ENCODE peak calls at places on chromosomes 13 and 19, in seven cellular contexts. L is IMR-90, W is heart left ventricle, E is transverse colon, I is tibial nerve, P is body of pancreas, X is Peyer's patch. N is an unnamed sample. For H3K4me1 and H3K9me3, the result is how much of the 10 kb centered on the place peaks cover.

GRCh38 chr13:27965740-27966640 is 3.1 kb downstream of the CDX2 start:
- DNase-seq in L (no peak), W (no peak), E (peak), I (no peak), P (no peak), X (peak), N (no peak)

GRCh38 chr19:45011959-45012358 is 10.7 kb downstream of the RELB start:
- DNase-seq in L (no peak), W (no peak), E (no peak), I (no peak), P (no peak), X (no peak), N (no peak)

GRCh38 chr19:19775891-19776205 is 42.9 kb upstream of the ZNF14 start:
- DNase-seq in L (no peak), W (no peak), E (no peak), I (no peak), P (peak), X (no peak), N (no peak)

GRCh38 chr19:6740589-6741348 is 1.3 kb downstream of the TRIP10 start:
- DNase-seq in L (peak), W (peak), E (peak), I (no peak), P (peak), X (peak), N (peak)

GRCh38 chr19:45730389-45731288 is at the start of gene FBXO46:
- DNase-seq in L (peak), W (peak), E (peak), I (peak), P (peak), X (peak), N (peak)

GRCh38 chr19:17951151-17952040 is 15.5 kb upstream of the KCNN1 start:
- DNase-seq in L (no peak), W (no peak), E (no peak), I (no peak), P (no peak), X (no peak), N (no peak)

GRCh38 chr19:17754634-17755532 is 3.6 kb downstream of the FCHO1 start:
- DNase-seq in L (no peak), W (no peak), E (no peak), I (no peak), P (no peak), X (no peak), N (no peak)

GRCh38 chr13:90443268-90443667 is 904.2 kb upstream of the MIR17HG start:
- DNase-seq in L (peak), W (no peak), E (no peak), I (no peak), P (no peak), X (no peak), N (no peak)

GRCh38 chr19:41578886-41579285 is 2.9 kb downstream of the CEACAM21 start:
- DNase-seq in L (no peak), W (no peak), E (no peak), I (no peak), P (no peak), X (no peak), N (no peak)

GRCh38 chr13:30580852-30581502 is 36.7 kb upstream of the USPL1 start:
- DNase-seq in L (no peak), W (no peak), E (no peak), I (no peak), P (peak), X (no peak), N (no peak)

GRCh38 chr13:44191504-44192171 is 182.0 kb upstream of the SERP2 start:
- DNase-seq in L (peak), W (peak), E (peak), I (no peak), P (peak), X (no peak), N (peak)

GRCh38 chr13:87570669-87571068 is 100.5 kb upstream of the SLITRK5 start:
- DNase-seq in L (no peak), W (no peak), E (no peak), I (no peak), P (no peak), X (no peak), N (no peak)

GRCh38 chr19:43620061-43621001 is 902 bp upstream of the ZNF428 start:
- DNase-seq in L (no peak), W (no peak), E (no peak), I (no peak), P (no peak), X (no peak), N (no peak)

GRCh38 chr13:93037780-93038179 is 188.8 kb upstream of the GPC6 start:
- DNase-seq in L (no peak), W (no peak), E (no peak), I (no peak), P (no peak), X (no peak), N (no peak)

GRCh38 chr13:48564046-48564445 is 31.2 kb upstream of the RCBTB2 start:
- DNase-seq in L (peak), W (no peak), E (no peak), I (no peak), P (no peak), X (no peak), N (no peak)

GRCh38 chr13:26474286-26474685 is 83.2 kb upstream of the WASF3 start:
- DNase-seq in L (no peak), W (no peak), E (no peak), I (no peak), P (no peak), X (peak), N (no peak)

GRCh38 chr19:45809643-45810159 is 5.4 kb downstream of the RSPH6A start:
- DNase-seq in L (peak), W (no peak), E (no peak), I (no peak), P (no peak), X (peak), N (no peak)

GRCh38 chr13:97749174-97749573 is 204.3 kb upstream of the IPO5 start:
- DNase-seq in L (peak), W (no peak), E (no peak), I (no peak), P (no peak), X (no peak), N (no peak)

GRCh38 chr19:43337737-43338136 is 15.7 kb upstream of the CD177 start:
- DNase-seq in L (no peak), W (no peak), E (peak), I (no peak), P (no peak), X (no peak), N (no peak)

GRCh38 chr13:28116736-28117135 is 16.4 kb upstream of the FLT3 start:
- DNase-seq in L (no peak), W (no peak), E (no peak), I (no peak), P (no peak), X (no peak), N (no peak)

GRCh38 chr19:7998081-7998480 is 7.4 kb downstream of the ELAVL1 start:
- DNase-seq in L (peak), W (no peak), E (no peak), I (no peak), P (no peak), X (no peak), N (no peak)

GRCh38 chr13:44306401-44307192 is 67.0 kb upstream of the SERP2 start:
- DNase-seq in L (peak), W (peak), E (peak), I (peak), P (no peak), X (peak), N (peak)

GRCh38 chr13:89726690-89727435 is 1620.6 kb upstream of the MIR17HG start:
- DNase-seq in L (peak), W (no peak), E (no peak), I (no peak), P (no peak), X (no peak), N (no peak)

GRCh38 chr19:12828494-12828893 is 5.9 kb downstream of the RTBDN start:
- DNase-seq in L (no peak), W (no peak), E (peak), I (no peak), P (peak), X (peak), N (no peak)

GRCh38 chr19:11236324-11237301 is 2.8 kb upstream of the ANGPTL8 start:
- DNase-seq in L (no peak), W (no peak), E (no peak), I (no peak), P (no peak), X (no peak), N (no peak)

DNA sequence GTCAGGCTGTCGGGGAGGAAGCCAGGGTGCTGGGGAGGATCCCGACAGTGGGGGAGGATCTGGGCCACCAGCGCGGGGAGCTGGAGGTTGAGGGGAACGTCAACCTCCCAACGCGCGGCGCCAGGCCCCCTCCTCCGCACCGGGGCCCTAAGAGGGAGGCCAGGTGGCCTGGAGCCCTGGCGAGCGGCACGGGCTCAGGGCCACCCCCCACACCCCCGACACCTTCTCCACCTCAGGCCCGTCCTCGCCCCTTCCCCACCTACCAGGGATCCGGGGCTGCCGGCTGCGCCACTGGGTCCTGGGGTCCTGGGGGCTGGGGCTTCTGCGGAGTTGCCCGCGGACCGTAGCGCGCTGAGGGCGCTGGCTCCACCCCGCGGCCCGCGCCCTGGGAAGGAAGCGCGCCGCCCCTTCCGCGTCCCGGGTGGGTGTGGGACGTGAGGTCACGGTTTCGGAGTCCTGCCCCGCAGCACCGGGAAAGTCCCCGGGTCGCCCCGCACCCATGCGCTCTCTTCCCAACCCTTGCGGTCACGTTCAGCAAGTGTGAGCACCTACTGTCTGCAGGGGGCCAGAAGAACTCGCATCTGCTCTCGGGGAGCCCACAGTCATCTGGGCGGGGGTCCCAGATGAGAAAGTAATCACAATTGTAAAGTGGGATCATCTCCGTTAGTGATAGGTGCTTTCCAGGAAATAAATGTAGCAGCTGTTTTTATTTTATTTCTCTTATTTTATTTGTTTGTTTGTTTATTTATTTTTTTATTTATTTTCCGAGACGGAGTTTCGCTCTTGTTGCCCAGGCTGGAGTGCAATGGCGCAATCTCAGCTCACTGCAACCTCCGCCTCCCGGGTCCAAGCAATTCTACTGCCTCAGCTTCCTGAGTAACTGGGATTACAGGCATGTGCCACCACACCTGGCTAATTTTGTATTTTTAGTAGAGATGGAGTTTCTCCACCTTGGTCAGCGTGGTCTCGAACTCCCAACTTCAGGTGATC is at the start of gene TICAM1:
- DNase-seq in L (peak), W (peak), E (peak), I (peak), P (peak), X (peak), N (peak)
- TF ChIP-seq POLR2A in L (peak), W (peak), E (peak), I (peak), P (peak), X (peak), N (peak)

GRCh38 chr13:40187324-40187795 is 479.1 kb downstream of the FOXO1 start:
- DNase-seq in L (no peak), W (no peak), E (no peak), I (no peak), P (no peak), X (no peak), N (no peak)
- H3K4me1 ChIP-seq in L (under half), W (under half), E (under half), I (under half), P (half or more), X (under half), N (under half)

DNA sequence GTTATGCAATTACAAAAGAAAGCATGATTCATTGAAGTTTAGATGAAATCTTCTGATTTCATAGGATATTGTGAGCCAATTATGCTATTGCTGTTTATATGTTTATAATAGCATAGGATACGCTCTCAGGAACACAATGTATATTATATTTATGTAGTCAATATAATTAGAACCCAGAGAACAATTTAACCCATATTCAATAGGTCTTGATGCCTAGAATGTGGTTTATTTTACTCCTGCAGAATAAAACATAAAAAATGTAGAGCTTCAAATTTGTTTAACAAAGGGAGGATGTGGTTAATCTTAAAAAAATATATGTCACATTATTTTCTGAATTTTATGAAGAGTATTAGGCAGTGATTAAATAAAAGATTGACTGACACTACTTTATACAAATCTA is 380.8 kb upstream of the SPRY2 start:
- DNase-seq in L (no peak), W (no peak), E (no peak), I (no peak), P (no peak), X (no peak), N (no peak)
- H3K9me3 ChIP-seq in L (under half), W (under half), E (under half), I (under half), P (under half), X (under half), N (under half)

GRCh38 chr13:113861433-113862030 is 2.3 kb downstream of the GAS6 start:
- DNase-seq in L (no peak), W (no peak), E (no peak), I (no peak), P (peak), X (peak), N (no peak)

GRCh38 chr13:113862191-113862765 is 1.6 kb downstream of the GAS6 start:
- DNase-seq in L (peak), W (no peak), E (no peak), I (no peak), P (no peak), X (peak), N (peak)

GRCh38 chr13:113864303-113864890 is 521 bp upstream of the GAS6 start:
- DNase-seq in L (peak), W (no peak), E (no peak), I (no peak), P (no peak), X (no peak), N (peak)

GRCh38 chr13:113863511-113864302 is at the start of gene GAS6:
- DNase-seq in L (no peak), W (peak), E (peak), I (no peak), P (peak), X (peak), N (peak)

DNA sequence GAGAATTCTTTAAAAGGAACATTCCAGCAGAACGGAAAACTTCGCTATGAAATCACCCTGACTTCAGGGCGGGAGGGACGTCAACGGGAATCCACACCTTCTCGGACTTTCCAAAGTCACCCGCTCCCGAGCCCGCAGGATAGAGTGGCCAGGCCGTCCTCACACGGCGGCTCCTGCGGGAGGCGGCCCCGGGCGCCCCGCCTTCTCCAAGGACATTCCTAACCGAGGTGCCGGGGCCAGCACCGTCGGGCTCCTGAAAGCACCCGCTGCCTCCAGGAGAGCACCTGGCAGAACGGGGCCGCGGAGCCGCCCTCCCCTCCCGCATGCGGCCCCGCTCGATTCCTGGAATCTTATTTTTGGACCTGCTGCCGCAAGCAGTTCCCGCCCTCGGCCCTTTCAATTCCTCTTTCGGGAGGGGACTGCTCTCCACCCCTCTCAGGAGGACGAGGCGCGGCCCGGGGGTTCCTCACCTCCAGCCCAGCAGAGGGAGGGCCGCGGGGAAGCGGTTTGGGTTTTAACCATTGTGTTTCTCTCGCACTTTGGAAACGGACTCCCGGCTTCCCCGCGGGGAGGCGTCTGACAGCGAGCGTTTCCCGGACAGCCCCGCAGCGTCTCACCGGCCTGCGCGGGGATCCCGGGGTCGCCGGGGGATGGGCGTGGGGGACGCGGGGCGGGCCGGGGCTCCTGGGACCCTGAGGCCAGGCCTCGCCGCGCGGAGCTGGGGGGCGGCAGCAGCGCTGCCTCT is 938 bp downstream of the GAS6 start:
- DNase-seq in L (no peak), W (peak), E (peak), I (no peak), P (peak), X (peak), N (peak)
- TF ChIP-seq POLR2A in L (no peak), W (no peak), E (peak), I (no peak), P (peak), X (peak), N (no peak)